ENCODE peak calls at places on chromosome 12, in seven cellular contexts. V is A549, Y is stomach, E is OCI-LY7, Q is tibial artery, W is PC-9, N is adrenal gland. U is an unnamed sample.

GRCh38 chr12:24424889-24425600 is 475.6 kb upstream of the SOX5 start:
- DNase-seq in V (no peak), Y (no peak), E (no peak), Q (no peak), W (no peak), N (no peak), U (no peak)

GRCh38 chr12:2403221-2403976 is 350.6 kb downstream of the CACNA1C start:
- DNase-seq in V (no peak), Y (no peak), E (no peak), Q (no peak), W (no peak), N (no peak), U (no peak)

GRCh38 chr12:10178766-10179165 is at the start of gene TMEM52B:
- DNase-seq in V (no peak), Y (no peak), E (no peak), Q (no peak), W (no peak), N (no peak), U (no peak)

GRCh38 chr12:53770281-53770680 is 18.5 kb upstream of the CISTR start:
- DNase-seq in V (peak; percentile 66), Y (no peak), E (no peak), Q (no peak), W (no peak), N (no peak), U (no peak)

GRCh38 chr12:9347328-9348127 is 139.3 kb upstream of the PZP start:
- DNase-seq in V (no peak), Y (no peak), E (no peak), Q (no peak), W (no peak), N (no peak), U (no peak)

GRCh38 chr12:43806737-43807072 is 588 bp upstream of the TWF1 start:
- DNase-seq in V (no peak), Y (no peak), E (peak; percentile 29), Q (no peak), W (no peak), N (no peak), U (no peak)

GRCh38 chr12:53327435-53328042 is 6.1 kb upstream of the AAAS start:
- DNase-seq in V (peak; percentile 60), Y (no peak), E (peak; percentile 38), Q (no peak), W (no peak), N (no peak), U (peak; percentile 19)

GRCh38 chr12:64392221-64392620 is 1.7 kb upstream of the C12orf56 start:
- DNase-seq in V (peak; percentile 74), Y (no peak), E (peak; percentile 24), Q (no peak), W (no peak), N (no peak), U (peak; percentile 26)

GRCh38 chr12:123076604-123077297 is 74.1 kb downstream of the PITPNM2 start:
- DNase-seq in V (no peak), Y (no peak), E (no peak), Q (no peak), W (no peak), N (no peak), U (peak; percentile 15)
- H3K4me1 ChIP-seq in V (peaks cover 18% of the 10 kb centered on the region), Y (peaks cover 25% of the 10 kb centered on the region), E (peaks cover 18% of the 10 kb centered on the region), Q (no peaks in the 10 kb centered on the region), W (peaks cover 25% of the 10 kb centered on the region), N (peaks cover 9% of the 10 kb centered on the region), U (no peaks in the 10 kb centered on the region)

DNA sequence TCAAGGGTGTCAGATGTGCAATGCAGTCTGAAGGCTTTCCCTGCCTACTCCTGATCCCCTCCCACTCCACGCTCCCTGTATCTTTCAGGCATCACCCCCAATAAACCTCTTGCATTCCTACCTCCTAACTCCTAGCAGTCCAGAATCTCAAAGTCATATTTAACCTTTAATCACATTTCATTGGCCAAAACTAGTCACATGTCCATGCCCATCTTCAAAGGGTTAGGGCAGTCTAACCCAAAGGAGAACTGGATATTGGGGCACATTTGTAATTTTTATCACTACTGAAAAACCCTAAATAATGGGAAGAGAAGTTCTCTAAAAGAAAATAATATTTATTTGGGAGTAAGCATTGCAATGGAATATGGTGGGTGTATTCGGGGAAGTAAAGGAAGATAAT is 5.4 kb upstream of the C12orf75 start:
- DNase-seq in V (no peak), Y (no peak), E (no peak), Q (no peak), W (no peak), N (no peak), U (no peak)
- H3K27ac ChIP-seq in V (peak overlapping the region; percentile 22), Y (no peak overlapping the region), E (no peak overlapping the region), Q (no peak overlapping the region), W (no peak overlapping the region), N (no peak overlapping the region), U (no peak overlapping the region)

DNA sequence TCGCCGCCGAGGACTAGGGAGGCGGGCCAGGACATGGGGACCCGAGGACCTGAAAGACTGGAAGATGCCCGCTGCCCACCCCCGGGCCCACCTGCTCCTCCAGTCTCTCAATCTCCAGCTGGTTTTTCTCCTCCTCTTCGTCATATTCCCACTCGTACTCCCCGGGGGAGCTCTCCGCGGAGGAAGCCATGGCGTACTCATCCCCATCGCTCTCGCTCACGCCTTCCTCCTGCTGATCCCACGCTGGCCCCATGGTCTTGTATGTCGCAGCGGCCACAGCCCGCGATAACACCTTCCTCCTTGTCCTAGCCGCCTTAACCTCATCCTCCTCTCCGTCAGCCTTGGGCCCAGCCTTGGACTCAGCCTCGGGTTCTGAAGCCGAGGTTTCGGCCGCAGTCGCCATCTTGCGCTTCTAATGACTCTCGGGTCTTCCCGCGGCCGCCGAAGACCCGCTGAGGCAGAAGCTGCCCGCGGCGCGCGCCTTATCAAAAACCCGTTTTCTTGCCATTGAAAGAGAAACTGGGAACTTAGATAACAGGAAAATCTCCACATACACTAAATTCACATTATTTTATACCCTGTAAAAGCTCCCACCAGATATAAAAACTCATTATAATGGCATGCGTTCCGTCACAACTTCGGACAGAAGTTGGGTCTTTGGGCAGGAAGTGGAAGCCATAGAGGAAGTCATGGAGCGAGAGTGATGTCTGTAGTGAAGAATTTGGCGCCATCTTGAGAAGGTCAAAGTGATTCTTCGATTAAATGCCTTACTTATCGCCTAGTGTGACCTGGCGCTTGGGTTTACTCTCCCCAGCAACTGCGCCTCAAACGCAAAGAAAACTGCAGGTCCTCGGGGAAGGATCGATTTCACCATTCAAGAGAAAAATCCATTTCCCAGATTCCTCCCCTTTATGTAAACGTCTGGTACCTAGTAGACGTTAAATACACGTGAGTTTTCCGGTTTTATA is at the start of gene SART3:
- DNase-seq in V (peak; percentile 93), Y (peak; percentile 75), E (peak; percentile 94), Q (peak; percentile 72), W (peak; percentile 71), N (peak; percentile 83), U (peak; percentile 93)
- H3K4me1 ChIP-seq in V (peaks cover 33% of the 10 kb centered on the region), Y (peaks cover 38% of the 10 kb centered on the region), E (peaks cover 59% of the 10 kb centered on the region), Q (peaks cover 30% of the 10 kb centered on the region), W (peaks cover 23% of the 10 kb centered on the region), N (peaks cover 20% of the 10 kb centered on the region), U (peaks cover 12% of the 10 kb centered on the region)

DNA sequence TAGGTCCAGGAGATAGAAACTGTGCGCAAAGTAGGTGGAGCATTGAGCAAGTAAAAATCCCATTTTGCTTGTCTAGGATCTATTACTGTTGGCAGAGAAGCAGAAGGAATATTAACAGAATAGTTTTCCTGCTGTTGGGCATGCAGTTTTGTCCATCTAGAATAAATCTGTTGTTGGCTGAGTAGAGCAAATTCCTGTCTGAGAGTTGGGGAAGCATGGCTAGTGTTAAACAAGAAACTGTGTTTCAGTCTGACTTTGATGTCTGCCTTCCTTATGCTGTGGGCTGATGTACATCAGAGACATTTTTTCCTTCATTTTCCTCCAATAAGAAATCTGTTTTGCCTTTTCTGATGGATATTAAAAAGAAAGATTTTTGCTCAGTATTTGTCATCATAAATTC is 98.2 kb downstream of the RAD52 start:
- DNase-seq in V (no peak), Y (no peak), E (no peak), Q (no peak), W (no peak), N (no peak), U (no peak)
- H3K27ac ChIP-seq in V (peak overlapping the region; percentile 64), Y (peak overlapping the region; percentile 50), E (no peak overlapping the region), Q (peak overlapping the region; percentile 60), W (peak overlapping the region; percentile 18), N (no peak overlapping the region), U (no peak overlapping the region)

DNA sequence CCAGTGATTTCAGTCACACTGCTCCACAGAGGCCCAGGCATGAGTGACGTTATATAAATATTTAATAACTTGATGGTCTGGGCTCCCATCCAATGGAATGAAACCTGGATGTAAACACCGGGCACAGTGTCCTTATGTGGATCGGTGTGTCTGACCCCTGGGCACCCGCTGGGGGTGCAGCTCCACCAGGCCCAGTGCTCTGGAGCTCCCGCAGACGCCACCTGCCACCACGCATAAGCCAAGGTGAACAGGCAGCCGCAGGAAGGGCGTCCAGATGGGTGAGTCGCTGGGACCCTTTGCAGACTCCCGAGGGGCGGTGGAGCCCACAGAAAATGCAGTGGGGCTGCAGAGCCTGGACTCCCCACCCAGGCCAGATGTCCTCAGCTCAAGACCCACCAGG is 121.6 kb downstream of the SCARB1 start:
- DNase-seq in V (no peak), Y (peak; percentile 86), E (no peak), Q (no peak), W (no peak), N (no peak), U (no peak)
- H3K4me1 ChIP-seq in V (peaks cover 47% of the 10 kb centered on the region), Y (peaks cover 58% of the 10 kb centered on the region), E (peaks cover 7% of the 10 kb centered on the region), Q (peaks cover 11% of the 10 kb centered on the region), W (peaks cover 30% of the 10 kb centered on the region), N (peaks cover 27% of the 10 kb centered on the region), U (no peaks in the 10 kb centered on the region)

U was measured in small intestine.